ENCODE peak calls at places on chromosomes 4 and X, in four cellular contexts. One of them, this sample, is unnamed.
A peak's percentile ranks its signal among the peaks of the same experiment; 100 is the strongest.

GRCh38 chrX:44989995-44990770 is 117.2 kb downstream of the KDM6A start:
- DNase-seq in fibroblast of pulmonary artery: no peak
- DNase-seq in coronary artery: no peak
- DNase-seq in Caco-2: no peak
- DNase-seq in this sample: no peak

GRCh38 chr4:76977731-76978350 is 28.3 kb downstream of the SEPTIN11 start:
- DNase-seq in fibroblast of pulmonary artery: peak; percentile 69
- DNase-seq in coronary artery: no peak
- DNase-seq in Caco-2: no peak
- DNase-seq in this sample: no peak

GRCh38 chr4:10120943-10121567 is 4.5 kb upstream of the WDR1 start:
- DNase-seq in fibroblast of pulmonary artery: no peak
- DNase-seq in Caco-2: no peak
- DNase-seq in coronary artery: no peak
- DNase-seq in this sample: no peak

GRCh38 chrX:21373637-21374162 is 518 bp upstream of the CNKSR2 start:
- DNase-seq in fibroblast of pulmonary artery: no peak
- DNase-seq in coronary artery: no peak
- DNase-seq in Caco-2: no peak
- DNase-seq in this sample: no peak

GRCh38 chr4:114180481-114180880 is 201.0 kb upstream of the ARSJ start:
- DNase-seq in coronary artery: no peak
- DNase-seq in fibroblast of pulmonary artery: peak; percentile 86
- DNase-seq in Caco-2: peak; percentile 33
- DNase-seq in this sample: no peak

GRCh38 chr4:972651-973424 is 531 bp downstream of the DGKQ start:
- DNase-seq in Caco-2: no peak
- DNase-seq in fibroblast of pulmonary artery: peak; percentile 16
- DNase-seq in coronary artery: no peak
- DNase-seq in this sample: peak; percentile 60

GRCh38 chr4:21181716-21182115 is 481.5 kb downstream of the PACRGL start:
- DNase-seq in Caco-2: no peak
- DNase-seq in fibroblast of pulmonary artery: no peak
- DNase-seq in coronary artery: no peak
- DNase-seq in this sample: no peak

GRCh38 chr4:25448379-25449109 is 71.5 kb downstream of the ANAPC4 start:
- DNase-seq in Caco-2: peak; percentile 43
- DNase-seq in fibroblast of pulmonary artery: peak; percentile 50
- DNase-seq in coronary artery: no peak
- DNase-seq in this sample: no peak

GRCh38 chr4:82677327-82677726 is 115.5 kb upstream of the TMEM150C start:
- DNase-seq in Caco-2: peak; percentile 50
- DNase-seq in fibroblast of pulmonary artery: no peak
- DNase-seq in coronary artery: no peak
- DNase-seq in this sample: no peak

GRCh38 chrX:18377802-18378201 is 23.3 kb upstream of the SCML2 start:
- DNase-seq in coronary artery: no peak
- DNase-seq in Caco-2: peak; percentile 35
- DNase-seq in fibroblast of pulmonary artery: peak; percentile 32
- DNase-seq in this sample: no peak

GRCh38 chr4:2843909-2844584 is 403 bp downstream of the ADD1 start:
- DNase-seq in fibroblast of pulmonary artery: peak; percentile 36
- DNase-seq in Caco-2: peak; percentile 68
- DNase-seq in coronary artery: peak; percentile 77
- DNase-seq in this sample: no peak

GRCh38 chr4:99209671-99210070 is 9.4 kb downstream of the ADH6 start:
- DNase-seq in fibroblast of pulmonary artery: peak; percentile 24
- DNase-seq in coronary artery: no peak
- DNase-seq in Caco-2: no peak
- DNase-seq in this sample: no peak

GRCh38 chr4:142405021-142405991 is 440.8 kb downstream of the INPP4B start:
- DNase-seq in fibroblast of pulmonary artery: peak; percentile 79
- DNase-seq in coronary artery: peak; percentile 77
- DNase-seq in Caco-2: no peak
- DNase-seq in this sample: peak; percentile 17

GRCh38 chr4:180560896-180561295 is 1682.3 kb upstream of the TENM3 start:
- DNase-seq in fibroblast of pulmonary artery: peak; percentile 36
- DNase-seq in coronary artery: no peak
- DNase-seq in Caco-2: no peak
- DNase-seq in this sample: no peak

GRCh38 chrX:68936608-68937007 is 107.8 kb downstream of the EFNB1 start:
- DNase-seq in Caco-2: no peak
- DNase-seq in coronary artery: peak; percentile 59
- DNase-seq in fibroblast of pulmonary artery: peak; percentile 81
- DNase-seq in this sample: no peak

GRCh38 chr4:182916483-182917181 is 554 bp downstream of the DCTD start:
- DNase-seq in fibroblast of pulmonary artery: peak; percentile 77
- DNase-seq in coronary artery: peak; percentile 83
- DNase-seq in Caco-2: peak; percentile 50
- DNase-seq in this sample: no peak

GRCh38 chr4:128810331-128810870 is 901 bp downstream of the JADE1 start:
- DNase-seq in Caco-2: peak; percentile 24
- DNase-seq in coronary artery: no peak
- DNase-seq in fibroblast of pulmonary artery: peak; percentile 42
- DNase-seq in this sample: peak; percentile 22

GRCh38 chr4:105092356-105092755 is 54.3 kb upstream of the TET2 start:
- DNase-seq in coronary artery: no peak
- DNase-seq in Caco-2: no peak
- DNase-seq in fibroblast of pulmonary artery: peak; percentile 95
- DNase-seq in this sample: no peak

GRCh38 chr4:2745981-2746806 is 9.9 kb downstream of the TNIP2 start:
- DNase-seq in coronary artery: peak; percentile 86
- DNase-seq in Caco-2: no peak
- DNase-seq in fibroblast of pulmonary artery: peak; percentile 45
- DNase-seq in this sample: peak; percentile 53

GRCh38 chr4:123891901-123892300 is 495.3 kb downstream of the SPRY1 start:
- DNase-seq in fibroblast of pulmonary artery: no peak
- DNase-seq in Caco-2: no peak
- DNase-seq in coronary artery: no peak
- DNase-seq in this sample: no peak

GRCh38 chrX:37926700-37927099 is 79.3 kb upstream of the DYNLT3 start:
- DNase-seq in fibroblast of pulmonary artery: peak; percentile 70
- DNase-seq in coronary artery: no peak
- DNase-seq in Caco-2: peak; percentile 13
- DNase-seq in this sample: no peak

GRCh38 chr4:144627663-144628076 is 18.3 kb upstream of the HHIP start:
- DNase-seq in coronary artery: no peak
- DNase-seq in Caco-2: no peak
- DNase-seq in fibroblast of pulmonary artery: peak; percentile 86
- DNase-seq in this sample: no peak

GRCh38 chr4:8564595-8564994 is 15.6 kb upstream of the GPR78 start:
- DNase-seq in Caco-2: no peak
- DNase-seq in coronary artery: no peak
- DNase-seq in fibroblast of pulmonary artery: no peak
- DNase-seq in this sample: no peak

GRCh38 chr4:42339935-42340406 is 57.3 kb upstream of the SHISA3 start:
- DNase-seq in fibroblast of pulmonary artery: peak; percentile 90
- DNase-seq in coronary artery: no peak
- DNase-seq in Caco-2: no peak
- DNase-seq in this sample: no peak

GRCh38 chr4:47749858-47750257 is 88.0 kb downstream of the CORIN start:
- DNase-seq in fibroblast of pulmonary artery: no peak
- DNase-seq in coronary artery: no peak
- DNase-seq in Caco-2: no peak
- DNase-seq in this sample: no peak

GRCh38 chr4:74428278-74428677 is 16.7 kb upstream of the AREG start:
- DNase-seq in Caco-2: no peak
- DNase-seq in fibroblast of pulmonary artery: peak; percentile 67
- DNase-seq in coronary artery: no peak
- DNase-seq in this sample: no peak

GRCh38 chr4:177557416-177557815 is 115.2 kb upstream of the AGA start:
- DNase-seq in Caco-2: no peak
- DNase-seq in coronary artery: no peak
- DNase-seq in fibroblast of pulmonary artery: no peak
- DNase-seq in this sample: no peak

GRCh38 chr4:129342820-129343219 is 246.9 kb downstream of the C4orf33 start:
- DNase-seq in fibroblast of pulmonary artery: peak; percentile 92
- DNase-seq in Caco-2: no peak
- DNase-seq in coronary artery: no peak
- DNase-seq in this sample: no peak

GRCh38 chr4:123606946-123607542 is 210.4 kb downstream of the SPRY1 start:
- DNase-seq in Caco-2: no peak
- DNase-seq in fibroblast of pulmonary artery: no peak
- DNase-seq in coronary artery: no peak
- DNase-seq in this sample: no peak

GRCh38 chrX:9912341-9912740 is 54.8 kb upstream of the CLDN34 start:
- DNase-seq in Caco-2: no peak
- DNase-seq in coronary artery: no peak
- DNase-seq in fibroblast of pulmonary artery: peak; percentile 25
- DNase-seq in this sample: no peak

GRCh38 chr4:110902500-110902899 is 279.6 kb upstream of the PITX2 start:
- DNase-seq in Caco-2: no peak
- DNase-seq in fibroblast of pulmonary artery: no peak
- DNase-seq in coronary artery: no peak
- DNase-seq in this sample: no peak

GRCh38 chr4:142497606-142498005 is 348.5 kb downstream of the INPP4B start:
- DNase-seq in fibroblast of pulmonary artery: peak; percentile 10
- DNase-seq in Caco-2: no peak
- DNase-seq in coronary artery: no peak
- DNase-seq in this sample: no peak

GRCh38 chrX:132272826-132273225 is 53.6 kb upstream of the RAP2C start:
- DNase-seq in coronary artery: no peak
- DNase-seq in Caco-2: no peak
- DNase-seq in fibroblast of pulmonary artery: no peak
- DNase-seq in this sample: no peak

GRCh38 chrX:132277953-132278614 is 58.8 kb upstream of the RAP2C start:
- DNase-seq in Caco-2: no peak
- DNase-seq in fibroblast of pulmonary artery: no peak
- DNase-seq in coronary artery: no peak
- DNase-seq in this sample: no peak
- TF ChIP-seq CTCF in Caco-2: no peak
- TF ChIP-seq CTCF in fibroblast of pulmonary artery: no peak
- TF ChIP-seq CTCF in coronary artery: no peak
- TF ChIP-seq CTCF in this sample: no peak

DNA sequence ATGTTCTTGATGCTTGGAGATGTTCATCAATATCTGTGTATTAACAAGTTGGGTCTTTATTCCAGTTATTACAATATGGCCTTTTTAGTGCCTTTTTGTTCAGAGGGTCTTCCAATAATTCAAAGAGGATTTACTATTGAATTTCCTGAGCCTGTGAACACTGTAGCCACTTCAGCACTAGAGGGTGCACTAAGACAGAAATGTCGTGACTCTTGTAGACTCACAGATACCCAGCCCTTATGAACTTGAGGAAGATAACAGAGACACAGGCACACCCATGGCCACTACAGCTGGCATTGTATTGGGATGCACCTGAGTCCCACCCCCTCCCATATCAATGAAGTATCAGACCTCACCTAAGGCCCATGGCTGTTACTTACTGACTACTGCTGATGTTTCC is 54.4 kb upstream of the ACTRT1 start:
- DNase-seq in coronary artery: no peak
- DNase-seq in Caco-2: peak; percentile 1
- DNase-seq in fibroblast of pulmonary artery: no peak
- DNase-seq in this sample: no peak
- TF ChIP-seq CTCF in coronary artery: no peak
- TF ChIP-seq CTCF in Caco-2: peak; percentile 19
- TF ChIP-seq CTCF in fibroblast of pulmonary artery: no peak
- TF ChIP-seq CTCF in this sample: no peak

GRCh38 chr4:133921280-133922195 is 280.1 kb downstream of the PABPC4L start:
- DNase-seq in fibroblast of pulmonary artery: peak; percentile 44
- DNase-seq in Caco-2: no peak
- DNase-seq in coronary artery: no peak
- DNase-seq in this sample: no peak
- TF ChIP-seq CTCF in fibroblast of pulmonary artery: peak; percentile 38
- TF ChIP-seq CTCF in Caco-2: no peak
- TF ChIP-seq CTCF in coronary artery: no peak
- TF ChIP-seq CTCF in this sample: no peak

DNA sequence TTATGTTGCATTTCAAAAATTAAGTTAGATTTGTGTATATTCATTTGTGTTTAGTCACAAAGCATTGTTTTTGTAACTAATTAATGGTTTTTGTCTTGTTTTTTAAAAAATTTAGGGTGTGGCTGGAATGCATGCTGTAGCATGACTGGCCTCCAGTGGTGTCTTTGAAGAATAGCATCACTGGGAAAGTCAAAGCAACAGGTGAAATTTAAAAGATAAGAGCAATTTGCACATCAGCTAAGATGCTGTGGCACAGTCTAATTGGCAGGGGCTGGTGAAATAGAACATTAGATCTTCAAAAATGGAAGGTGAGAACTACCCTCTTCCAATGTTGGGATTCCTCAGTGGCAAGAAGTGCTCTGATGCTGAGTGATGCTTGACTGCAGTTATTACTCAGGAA is 45.3 kb downstream of the ANK2 start:
- DNase-seq in fibroblast of pulmonary artery: peak; percentile 20
- DNase-seq in coronary artery: no peak
- DNase-seq in Caco-2: peak; percentile 8
- DNase-seq in this sample: no peak
- TF ChIP-seq CTCF in fibroblast of pulmonary artery: peak; percentile 62
- TF ChIP-seq CTCF in coronary artery: peak; percentile 14
- TF ChIP-seq CTCF in Caco-2: peak; percentile 85
- TF ChIP-seq CTCF in this sample: no peak

GRCh38 chr4:108512615-108513505 is 107.5 kb upstream of the RPL34 start:
- DNase-seq in Caco-2: peak; percentile 65
- DNase-seq in fibroblast of pulmonary artery: peak; percentile 35
- DNase-seq in coronary artery: no peak
- DNase-seq in this sample: no peak
- TF ChIP-seq CTCF in Caco-2: peak; percentile 35
- TF ChIP-seq CTCF in fibroblast of pulmonary artery: peak; percentile 33
- TF ChIP-seq CTCF in coronary artery: no peak
- TF ChIP-seq CTCF in this sample: no peak